ENCODE peak calls at places on chromosomes 11 and 22, in eight cellular contexts. U, K, D, V, M, I, S and Y are unnamed samples.

GRCh38 chr11:111603633-111604130 is 1.4 kb downstream of the SIK2 start:
- DNase-seq in K (peak; percentile 15), I (no peak), D (no peak), M (no peak), U (no peak), S (no peak), V (no peak), Y (peak; percentile 42)

GRCh38 chr11:69138265-69138664 is 17.5 kb upstream of the SMIM38 start:
- DNase-seq in U (no peak), M (no peak), K (peak; percentile 77), V (no peak), D (peak; percentile 70), S (no peak), I (no peak), Y (peak; percentile 70)

GRCh38 chr11:120079750-120080610 is 57.9 kb downstream of the TRIM29 start:
- DNase-seq in D (no peak), I (peak; percentile 15), K (no peak), V (no peak), S (no peak), U (peak; percentile 59), M (no peak), Y (no peak)

GRCh38 chr11:77705195-77705876 is 67.7 kb upstream of the CLNS1A start:
- DNase-seq in K (peak; percentile 71), U (no peak), S (no peak), I (no peak), D (peak; percentile 9), M (no peak), V (peak; percentile 43), Y (peak; percentile 60)

GRCh38 chr22:47647181-47647580 is 884.7 kb downstream of the TBC1D22A start:
- DNase-seq in I (no peak), M (no peak), U (no peak), D (no peak), K (no peak), V (no peak), S (no peak), Y (no peak)

GRCh38 chr11:64356498-64357411 is 2.2 kb upstream of the RPS6KA4 start:
- DNase-seq in K (peak; percentile 57), M (no peak), S (peak; percentile 74), D (peak; percentile 28), V (peak; percentile 80), U (peak; percentile 60), I (peak; percentile 64), Y (peak; percentile 70)

GRCh38 chr22:25148149-25148691 is 51.4 kb upstream of the CRYBB3 start:
- DNase-seq in M (no peak), K (no peak), I (no peak), U (peak; percentile 54), S (no peak), D (no peak), V (peak; percentile 30), Y (no peak)

GRCh38 chr11:19263333-19263732 is 22.6 kb upstream of the E2F8 start:
- DNase-seq in M (no peak), U (no peak), D (no peak), V (no peak), K (no peak), S (no peak), I (no peak), Y (no peak)

GRCh38 chr11:67252831-67253239 is 13.4 kb upstream of the GRK2 start:
- DNase-seq in M (no peak), V (no peak), D (peak; percentile 46), I (peak; percentile 59), K (peak; percentile 51), U (no peak), S (no peak), Y (peak; percentile 61)

GRCh38 chr11:61803889-61804647 is 11.4 kb downstream of the FEN1 start:
- DNase-seq in I (no peak), S (no peak), K (peak; percentile 55), M (no peak), D (peak; percentile 28), U (no peak), V (no peak), Y (peak; percentile 56)

GRCh38 chr11:8312966-8313365 is 49.3 kb upstream of the LMO1 start:
- DNase-seq in S (peak; percentile 46), V (no peak), M (no peak), U (no peak), D (no peak), K (no peak), I (no peak), Y (no peak)

GRCh38 chr22:45159652-45160462 is 3.9 kb upstream of the NUP50 start:
- DNase-seq in M (no peak), D (no peak), V (peak; percentile 44), K (no peak), U (peak; percentile 60), I (no peak), S (no peak), Y (peak; percentile 68)

GRCh38 chr11:28759311-28759710 is 651.1 kb downstream of the METTL15 start:
- DNase-seq in I (no peak), S (no peak), U (no peak), K (peak; percentile 56), D (no peak), M (no peak), V (peak; percentile 63), Y (peak; percentile 74)

GRCh38 chr22:49973018-49973965 is 12.7 kb downstream of the PIM3 start:
- DNase-seq in V (no peak), M (no peak), D (no peak), U (no peak), K (peak; percentile 25), S (no peak), I (no peak), Y (no peak)

GRCh38 chr11:64890084-64890944 is 11.9 kb upstream of the EHD1 start:
- DNase-seq in D (no peak), K (no peak), U (no peak), V (no peak), I (no peak), M (no peak), S (no peak), Y (no peak)

GRCh38 chr22:19843107-19843856 is 11.4 kb downstream of the GNB1L start:
- DNase-seq in S (peak; percentile 61), M (no peak), I (no peak), D (no peak), U (no peak), V (peak; percentile 5), K (no peak), Y (no peak)

GRCh38 chr11:32870676-32871075 is 21.9 kb upstream of the QSER1 start:
- DNase-seq in K (no peak), V (no peak), D (no peak), U (peak; percentile 31), M (no peak), I (peak; percentile 48), S (no peak), Y (peak; percentile 18)

GRCh38 chr22:49437956-49438355 is 389.7 kb downstream of the BRD1 start:
- DNase-seq in S (no peak), I (no peak), M (no peak), V (no peak), U (no peak), D (no peak), K (no peak), Y (no peak)

GRCh38 chr11:1924646-1925372 is 5.3 kb downstream of the TNNT3 start:
- DNase-seq in M (no peak), S (peak; percentile 64), K (no peak), U (no peak), D (no peak), V (peak; percentile 11), I (no peak), Y (no peak)

GRCh38 chr11:35167451-35167954 is 28.5 kb downstream of the CD44 start:
- DNase-seq in M (no peak), D (peak; percentile 74), K (peak; percentile 63), U (no peak), V (no peak), I (no peak), S (peak; percentile 81), Y (peak; percentile 59)

GRCh38 chr11:35168606-35169200 is 29.7 kb downstream of the CD44 start:
- DNase-seq in V (no peak), U (no peak), D (no peak), K (no peak), I (no peak), S (no peak), M (no peak), Y (no peak)

GRCh38 chr11:35163707-35164496 is 24.9 kb downstream of the CD44 start:
- DNase-seq in I (peak; percentile 65), U (no peak), V (no peak), S (no peak), D (no peak), M (no peak), K (no peak), Y (peak; percentile 63)

GRCh38 chr11:35165416-35166368 is 26.7 kb downstream of the CD44 start:
- DNase-seq in V (no peak), S (no peak), I (peak; percentile 82), U (peak; percentile 34), D (peak; percentile 85), M (no peak), K (peak; percentile 90), Y (peak; percentile 93)

GRCh38 chr11:35166369-35167360 is 27.7 kb downstream of the CD44 start:
- DNase-seq in M (peak; percentile 53), U (no peak), I (no peak), S (peak; percentile 68), D (peak; percentile 51), V (no peak), K (peak; percentile 96), Y (peak; percentile 60)
- TF ChIP-seq CTCF in M (no peak), U (no peak), I (no peak), S (no peak), D (no peak), V (no peak), K (no peak), Y (no peak)

DNA sequence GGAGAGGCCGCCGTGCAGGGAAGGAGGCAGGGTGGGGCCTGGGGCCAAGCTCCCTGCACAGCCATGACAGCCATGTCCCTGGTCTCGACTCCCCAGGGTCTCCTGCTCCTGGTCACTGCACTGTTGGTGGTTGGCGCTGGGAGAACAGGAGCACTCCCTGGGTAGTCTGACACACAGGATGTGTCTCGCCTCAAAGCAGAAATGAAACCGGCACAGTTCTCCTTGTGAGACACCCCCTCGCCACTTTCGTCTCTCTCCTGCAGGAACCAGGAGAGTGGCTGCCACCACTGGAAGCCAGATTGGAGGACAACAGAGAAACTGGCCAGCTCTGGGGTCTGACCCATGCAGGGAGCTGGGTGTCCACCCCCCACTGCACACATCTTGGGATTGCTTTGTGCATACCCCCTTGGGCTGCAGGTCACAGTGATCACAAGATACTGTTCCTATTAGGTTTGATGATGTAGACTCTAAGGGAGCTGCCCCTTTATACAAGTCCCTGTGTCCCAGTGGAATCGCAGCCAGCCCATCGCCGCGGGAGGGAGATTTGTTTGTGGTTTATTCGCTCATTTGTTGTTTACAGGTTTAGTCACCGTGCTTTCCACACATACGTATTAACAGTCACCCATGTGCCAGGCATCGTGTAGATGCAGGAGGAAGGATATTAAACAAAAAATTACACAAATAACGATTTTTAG is 27.0 kb upstream of the YWHAH start:
- DNase-seq in M (no peak), V (no peak), U (peak; percentile 9), K (no peak), I (peak; percentile 58), S (no peak), D (no peak), Y (no peak)
- H3K4me3 ChIP-seq in M (no peak overlapping the region), V (no peak overlapping the region), U (no peak overlapping the region), K (no peak overlapping the region), I (no peak overlapping the region), S (no peak overlapping the region), D (no peak overlapping the region), Y (no peak overlapping the region)

GRCh38 chr11:42407379-42407778 is 904.4 kb upstream of the API5 start:
- DNase-seq in D (no peak), V (peak; percentile 58), S (no peak), I (peak; percentile 37), M (no peak), U (peak; percentile 5), K (peak; percentile 18), Y (no peak)
- TF ChIP-seq CTCF in D (no peak), V (peak; percentile 31), S (no peak), I (peak; percentile 50), M (no peak), U (no peak), K (no peak), Y (no peak)

GRCh38 chr11:132358573-132358953 is 988.1 kb downstream of the NTM start:
- DNase-seq in S (no peak), M (no peak), U (no peak), K (no peak), I (no peak), V (no peak), D (no peak), Y (no peak)
- H3K4me3 ChIP-seq in S (no peak overlapping the region), M (no peak overlapping the region), U (no peak overlapping the region), K (no peak overlapping the region), I (no peak overlapping the region), V (no peak overlapping the region), D (no peak overlapping the region), Y (no peak overlapping the region)